ENCODE peak calls at places on chromosomes 5 and 9, in five cellular contexts. One of them, this sample, is unnamed.

GRCh38 chr9:23630488-23630887 is 195.6 kb downstream of the ELAVL2 start:
- DNase-seq in HuH-7.5: no peak
- DNase-seq in NCI-H1694 treated with DMSO at 0.1 percent for 48 hours: no peak
- DNase-seq in mesendoderm: no peak
- DNase-seq in T-cell: no peak
- DNase-seq in this sample: no peak

GRCh38 chr5:95048633-95049032 is 236.3 kb downstream of the MCTP1 start:
- DNase-seq in HuH-7.5: no peak
- DNase-seq in NCI-H1694 treated with DMSO at 0.1 percent for 48 hours: no peak
- DNase-seq in mesendoderm: no peak
- DNase-seq in T-cell: no peak
- DNase-seq in this sample: no peak

GRCh38 chr9:107487521-107488399 is 1.8 kb downstream of the KLF4 start:
- DNase-seq in HuH-7.5: no peak
- DNase-seq in NCI-H1694 treated with DMSO at 0.1 percent for 48 hours: no peak
- DNase-seq in mesendoderm: peak; percentile 84
- DNase-seq in T-cell: peak; percentile 12
- DNase-seq in this sample: no peak

GRCh38 chr9:72893437-72893836 is 59.4 kb downstream of the ALDH1A1 start:
- DNase-seq in HuH-7.5: no peak
- DNase-seq in NCI-H1694 treated with DMSO at 0.1 percent for 48 hours: no peak
- DNase-seq in mesendoderm: no peak
- DNase-seq in T-cell: no peak
- DNase-seq in this sample: no peak

GRCh38 chr5:56607551-56607950 is 207.8 kb upstream of the MAP3K1 start:
- DNase-seq in HuH-7.5: no peak
- DNase-seq in NCI-H1694 treated with DMSO at 0.1 percent for 48 hours: no peak
- DNase-seq in mesendoderm: peak; percentile 82
- DNase-seq in T-cell: no peak
- DNase-seq in this sample: no peak

GRCh38 chr5:54760182-54760935 is 225.0 kb downstream of the ESM1 start:
- DNase-seq in HuH-7.5: no peak
- DNase-seq in NCI-H1694 treated with DMSO at 0.1 percent for 48 hours: no peak
- DNase-seq in mesendoderm: no peak
- DNase-seq in T-cell: no peak
- DNase-seq in this sample: no peak

GRCh38 chr5:139633295-139634027 is 14.7 kb upstream of the CXXC5 start:
- DNase-seq in HuH-7.5: peak; percentile 70
- DNase-seq in NCI-H1694 treated with DMSO at 0.1 percent for 48 hours: peak; percentile 66
- DNase-seq in mesendoderm: peak; percentile 89
- DNase-seq in T-cell: peak; percentile 65
- DNase-seq in this sample: peak; percentile 91

GRCh38 chr5:157820593-157821252 is 38.2 kb downstream of the CLINT1 start:
- DNase-seq in HuH-7.5: no peak
- DNase-seq in NCI-H1694 treated with DMSO at 0.1 percent for 48 hours: peak; percentile 5
- DNase-seq in mesendoderm: peak; percentile 48
- DNase-seq in T-cell: peak; percentile 35
- DNase-seq in this sample: peak; percentile 43